ENCODE peak calls at places on chromosomes 6 and 20, in ten cellular contexts. Y is psoas muscle; U is activated CD4-positive, alpha-beta T cell treated with anti-CD3 and anti-CD28 coated beads, Interleukin-2, amount 50 U/mL, for 1 hour; P is SJSA1; Q is NB4; D is NCI-H1092 treated with DMSO at 0.1 percent for 48 hours; I is H7; H is mesothelial cell of epicardium; G is NCI-H510A treated with DMSO at 0.1 percent for 48 hours; W is activated CD8-positive, alpha-beta T cell treated with anti-CD3 and anti-CD28 coated beads for 36 hours. F is an unnamed sample.

GRCh38 chr6:17935188-17936149 is 52.0 kb downstream of the KIF13A start:
- DNase-seq in Q (peak), G (no peak), U (no peak), W (no peak), H (no peak), Y (no peak), D (no peak), P (no peak), I (no peak), F (no peak)

GRCh38 chr20:29409833-29410804 is 1847.3 kb upstream of the DEFB115 start:
- DNase-seq in H (no peak), I (peak), W (no peak), Y (peak), D (no peak), U (no peak), Q (no peak), G (no peak), P (no peak), F (no peak)

GRCh38 chr20:63696628-63697356 is at the start of gene TNFRSF6B:
- DNase-seq in G (no peak), U (peak), P (no peak), Y (peak), H (no peak), W (peak), Q (no peak), D (no peak), I (peak), F (no peak)

GRCh38 chr20:38171301-38172010 is 6.4 kb upstream of the TGM2 start:
- DNase-seq in G (no peak), H (no peak), W (no peak), U (no peak), D (peak), P (peak), Y (no peak), I (no peak), Q (peak), F (no peak)

GRCh38 chr6:30066577-30067459 is at the start of gene PPP1R11:
- DNase-seq in G (peak), Q (peak), U (peak), I (peak), Y (peak), P (peak), H (peak), W (peak), D (peak), F (peak)

GRCh38 chr6:67875877-67876383 is 759.2 kb upstream of the ADGRB3 start:
- DNase-seq in D (no peak), P (no peak), Q (no peak), G (no peak), U (no peak), H (no peak), I (no peak), Y (no peak), W (no peak), F (no peak)

GRCh38 chr6:20403766-20404640 is 2.3 kb downstream of the E2F3 start:
- DNase-seq in I (peak), H (peak), U (peak), W (peak), P (peak), Q (peak), G (peak), Y (no peak), D (peak), F (no peak)

GRCh38 chr20:50724851-50725721 is 6.3 kb upstream of the PARD6B start:
- DNase-seq in H (peak), W (peak), G (no peak), D (no peak), P (peak), Y (peak), U (no peak), I (peak), Q (peak), F (no peak)

GRCh38 chr6:96795481-96795880 is 41.8 kb downstream of the GPR63 start:
- DNase-seq in W (no peak), H (no peak), D (no peak), Y (no peak), P (no peak), I (no peak), Q (no peak), U (no peak), G (no peak), F (no peak)

GRCh38 chr6:3592371-3592941 is 135.6 kb upstream of the SLC22A23 start:
- DNase-seq in W (no peak), G (no peak), U (no peak), I (no peak), D (no peak), P (peak), Y (no peak), H (no peak), Q (peak), F (peak)

GRCh38 chr6:27891300-27891913 is 20.8 kb downstream of the OR2B2 start:
- DNase-seq in D (no peak), G (no peak), W (no peak), U (no peak), H (no peak), Y (no peak), P (no peak), I (no peak), Q (peak), F (no peak)

GRCh38 chr6:110951986-110952794 is 6.3 kb upstream of the GTF3C6 start:
- DNase-seq in U (no peak), I (no peak), W (no peak), D (no peak), G (no peak), Q (no peak), P (peak), Y (no peak), H (no peak), F (no peak)

GRCh38 chr6:124967444-124967843 is 5.2 kb downstream of the RNF217 start:
- DNase-seq in P (no peak), Y (no peak), Q (no peak), H (no peak), I (no peak), D (no peak), G (no peak), U (no peak), W (no peak), F (no peak)

GRCh38 chr6:137699036-137699683 is 167.9 kb upstream of the TNFAIP3 start:
- DNase-seq in H (no peak), I (no peak), U (no peak), Q (peak), D (no peak), W (peak), P (peak), G (no peak), Y (no peak), F (no peak)

GRCh38 chr20:46563170-46563847 is 12.9 kb upstream of the OCSTAMP start:
- DNase-seq in G (no peak), D (no peak), H (no peak), W (no peak), P (no peak), Y (no peak), Q (no peak), I (peak), U (no peak), F (no peak)

GRCh38 chr6:97394160-97394748 is 111.2 kb upstream of the MMS22L start:
- DNase-seq in I (peak), P (peak), W (peak), U (peak), G (peak), H (peak), Q (peak), D (peak), Y (no peak), F (peak)

GRCh38 chr20:726160-726559 is 42.1 kb downstream of the SLC52A3 start:
- DNase-seq in U (no peak), Q (no peak), P (no peak), Y (no peak), I (peak), W (no peak), G (no peak), D (no peak), H (no peak), F (no peak)

GRCh38 chr20:15703171-15703911 is 869.9 kb downstream of the KIF16B start:
- DNase-seq in W (no peak), D (no peak), Q (no peak), I (no peak), G (no peak), U (no peak), H (no peak), P (peak), Y (no peak), F (no peak)

GRCh38 chr6:157089258-157089657 is 234.1 kb downstream of the TMEM242 start:
- DNase-seq in H (no peak), Y (no peak), U (no peak), W (no peak), P (peak), G (peak), Q (no peak), I (peak), D (no peak), F (no peak)

F was measured in SW 1271.